ENCODE peak calls at places on chromosome 2, in seven cellular contexts. One of them, this sample, is unnamed.

GRCh38 chr2:102789349-102790085 is 27.7 kb downstream of the TMEM182 start:
- DNase-seq in adrenal gland: no peak
- DNase-seq in K562: no peak
- DNase-seq in A549: no peak
- DNase-seq in colonic mucosa: no peak
- DNase-seq in left ventricle myocardium inferior: no peak
- DNase-seq in CD8-positive, alpha-beta T cell: no peak
- DNase-seq in this sample: no peak

GRCh38 chr2:139550341-139550740 is 770.2 kb upstream of the NXPH2 start:
- DNase-seq in colonic mucosa: no peak
- DNase-seq in adrenal gland: no peak
- DNase-seq in K562: no peak
- DNase-seq in left ventricle myocardium inferior: no peak
- DNase-seq in A549: no peak
- DNase-seq in CD8-positive, alpha-beta T cell: no peak
- DNase-seq in this sample: no peak

GRCh38 chr2:9336534-9337354 is 86.6 kb downstream of the ITGB1BP1 start:
- DNase-seq in adrenal gland: peak; percentile 60
- DNase-seq in K562: peak; percentile 68
- DNase-seq in CD8-positive, alpha-beta T cell: no peak
- DNase-seq in left ventricle myocardium inferior: no peak
- DNase-seq in A549: no peak
- DNase-seq in colonic mucosa: peak; percentile 95
- DNase-seq in this sample: peak; percentile 65

GRCh38 chr2:33190393-33190937 is 243.7 kb downstream of the LTBP1 start:
- DNase-seq in colonic mucosa: no peak
- DNase-seq in left ventricle myocardium inferior: no peak
- DNase-seq in adrenal gland: no peak
- DNase-seq in K562: no peak
- DNase-seq in A549: no peak
- DNase-seq in CD8-positive, alpha-beta T cell: no peak
- DNase-seq in this sample: no peak

GRCh38 chr2:74828534-74828933 is 5.4 kb upstream of the HK2 start:
- DNase-seq in adrenal gland: no peak
- DNase-seq in colonic mucosa: no peak
- DNase-seq in left ventricle myocardium inferior: no peak
- DNase-seq in CD8-positive, alpha-beta T cell: no peak
- DNase-seq in A549: no peak
- DNase-seq in K562: no peak
- DNase-seq in this sample: no peak

GRCh38 chr2:198100323-198100722 is 295.9 kb downstream of the PLCL1 start:
- DNase-seq in adrenal gland: no peak
- DNase-seq in left ventricle myocardium inferior: no peak
- DNase-seq in CD8-positive, alpha-beta T cell: no peak
- DNase-seq in A549: no peak
- DNase-seq in K562: no peak
- DNase-seq in colonic mucosa: no peak
- DNase-seq in this sample: no peak

GRCh38 chr2:225354281-225354774 is 45.2 kb upstream of the NYAP2 start:
- DNase-seq in K562: no peak
- DNase-seq in CD8-positive, alpha-beta T cell: no peak
- DNase-seq in colonic mucosa: no peak
- DNase-seq in adrenal gland: no peak
- DNase-seq in left ventricle myocardium inferior: no peak
- DNase-seq in A549: no peak
- DNase-seq in this sample: no peak

GRCh38 chr2:77228379-77228778 is 293.8 kb downstream of the LRRTM4 start:
- DNase-seq in CD8-positive, alpha-beta T cell: no peak
- DNase-seq in left ventricle myocardium inferior: no peak
- DNase-seq in adrenal gland: peak; percentile 67
- DNase-seq in K562: no peak
- DNase-seq in colonic mucosa: no peak
- DNase-seq in A549: no peak
- DNase-seq in this sample: no peak

GRCh38 chr2:114218368-114218767 is 224.1 kb upstream of the DPP10 start:
- DNase-seq in A549: no peak
- DNase-seq in left ventricle myocardium inferior: no peak
- DNase-seq in CD8-positive, alpha-beta T cell: no peak
- DNase-seq in adrenal gland: no peak
- DNase-seq in colonic mucosa: no peak
- DNase-seq in K562: no peak
- DNase-seq in this sample: no peak

GRCh38 chr2:228827056-228827455 is 444.0 kb downstream of the PID1 start:
- DNase-seq in colonic mucosa: no peak
- DNase-seq in left ventricle myocardium inferior: no peak
- DNase-seq in adrenal gland: no peak
- DNase-seq in K562: no peak
- DNase-seq in CD8-positive, alpha-beta T cell: no peak
- DNase-seq in A549: no peak
- DNase-seq in this sample: no peak

GRCh38 chr2:224078656-224079055 is 39.6 kb upstream of the SERPINE2 start:
- DNase-seq in CD8-positive, alpha-beta T cell: no peak
- DNase-seq in left ventricle myocardium inferior: no peak
- DNase-seq in colonic mucosa: no peak
- DNase-seq in A549: no peak
- DNase-seq in K562: no peak
- DNase-seq in adrenal gland: no peak
- DNase-seq in this sample: no peak

GRCh38 chr2:144890828-144891227 is 370.9 kb upstream of the ZEB2 start:
- DNase-seq in K562: no peak
- DNase-seq in left ventricle myocardium inferior: no peak
- DNase-seq in adrenal gland: no peak
- DNase-seq in colonic mucosa: no peak
- DNase-seq in A549: peak; percentile 2
- DNase-seq in CD8-positive, alpha-beta T cell: no peak
- DNase-seq in this sample: no peak

GRCh38 chr2:42906557-42907380 is 114.4 kb upstream of the HAAO start:
- DNase-seq in K562: peak; percentile 75
- DNase-seq in adrenal gland: peak; percentile 78
- DNase-seq in A549: no peak
- DNase-seq in left ventricle myocardium inferior: peak; percentile 70
- DNase-seq in colonic mucosa: peak; percentile 51
- DNase-seq in CD8-positive, alpha-beta T cell: no peak
- DNase-seq in this sample: no peak

GRCh38 chr2:21047161-21048009 is 3.5 kb upstream of the APOB start:
- DNase-seq in left ventricle myocardium inferior: no peak
- DNase-seq in colonic mucosa: no peak
- DNase-seq in A549: no peak
- DNase-seq in adrenal gland: peak; percentile 68
- DNase-seq in CD8-positive, alpha-beta T cell: no peak
- DNase-seq in K562: no peak
- DNase-seq in this sample: no peak

GRCh38 chr2:134087371-134087921 is 166.4 kb upstream of the MGAT5 start:
- DNase-seq in A549: no peak
- DNase-seq in left ventricle myocardium inferior: no peak
- DNase-seq in K562: no peak
- DNase-seq in CD8-positive, alpha-beta T cell: no peak
- DNase-seq in adrenal gland: no peak
- DNase-seq in colonic mucosa: no peak
- DNase-seq in this sample: no peak

GRCh38 chr2:11009866-11010265 is 98.1 kb downstream of the KCNF1 start:
- DNase-seq in left ventricle myocardium inferior: no peak
- DNase-seq in colonic mucosa: no peak
- DNase-seq in A549: no peak
- DNase-seq in CD8-positive, alpha-beta T cell: no peak
- DNase-seq in adrenal gland: no peak
- DNase-seq in K562: no peak
- DNase-seq in this sample: no peak

GRCh38 chr2:236607471-236608307 is 38.1 kb downstream of the ACKR3 start:
- DNase-seq in K562: peak; percentile 18
- DNase-seq in A549: no peak
- DNase-seq in CD8-positive, alpha-beta T cell: no peak
- DNase-seq in left ventricle myocardium inferior: no peak
- DNase-seq in colonic mucosa: no peak
- DNase-seq in adrenal gland: no peak
- DNase-seq in this sample: no peak

GRCh38 chr2:229346801-229347540 is 75.9 kb upstream of the PID1 start:
- DNase-seq in colonic mucosa: no peak
- DNase-seq in CD8-positive, alpha-beta T cell: no peak
- DNase-seq in K562: no peak
- DNase-seq in A549: no peak
- DNase-seq in left ventricle myocardium inferior: no peak
- DNase-seq in adrenal gland: no peak
- DNase-seq in this sample: no peak

GRCh38 chr2:233100192-233100998 is 40.3 kb downstream of the INPP5D start:
- DNase-seq in CD8-positive, alpha-beta T cell: peak; percentile 83
- DNase-seq in adrenal gland: no peak
- DNase-seq in A549: no peak
- DNase-seq in colonic mucosa: no peak
- DNase-seq in K562: no peak
- DNase-seq in left ventricle myocardium inferior: no peak
- DNase-seq in this sample: no peak

GRCh38 chr2:152693033-152693432 is 24.2 kb downstream of the PRPF40A start:
- DNase-seq in CD8-positive, alpha-beta T cell: no peak
- DNase-seq in left ventricle myocardium inferior: no peak
- DNase-seq in adrenal gland: no peak
- DNase-seq in A549: no peak
- DNase-seq in K562: no peak
- DNase-seq in colonic mucosa: no peak
- DNase-seq in this sample: no peak

GRCh38 chr2:166351319-166351718 is 24.4 kb downstream of the SCN9A start:
- DNase-seq in colonic mucosa: no peak
- DNase-seq in adrenal gland: no peak
- DNase-seq in K562: no peak
- DNase-seq in A549: no peak
- DNase-seq in CD8-positive, alpha-beta T cell: no peak
- DNase-seq in left ventricle myocardium inferior: no peak
- DNase-seq in this sample: no peak

GRCh38 chr2:241984271-241984655 is 114.7 kb downstream of the RTP5 start:
- DNase-seq in adrenal gland: no peak
- DNase-seq in A549: no peak
- DNase-seq in colonic mucosa: no peak
- DNase-seq in CD8-positive, alpha-beta T cell: no peak
- DNase-seq in K562: no peak
- DNase-seq in left ventricle myocardium inferior: no peak
- DNase-seq in this sample: no peak
- TF ChIP-seq CTCF in adrenal gland: no peak
- TF ChIP-seq CTCF in A549: no peak
- TF ChIP-seq CTCF in colonic mucosa: no peak
- TF ChIP-seq CTCF in CD8-positive, alpha-beta T cell: no peak
- TF ChIP-seq CTCF in K562: no peak
- TF ChIP-seq CTCF in left ventricle myocardium inferior: no peak
- TF ChIP-seq CTCF in this sample: no peak

DNA sequence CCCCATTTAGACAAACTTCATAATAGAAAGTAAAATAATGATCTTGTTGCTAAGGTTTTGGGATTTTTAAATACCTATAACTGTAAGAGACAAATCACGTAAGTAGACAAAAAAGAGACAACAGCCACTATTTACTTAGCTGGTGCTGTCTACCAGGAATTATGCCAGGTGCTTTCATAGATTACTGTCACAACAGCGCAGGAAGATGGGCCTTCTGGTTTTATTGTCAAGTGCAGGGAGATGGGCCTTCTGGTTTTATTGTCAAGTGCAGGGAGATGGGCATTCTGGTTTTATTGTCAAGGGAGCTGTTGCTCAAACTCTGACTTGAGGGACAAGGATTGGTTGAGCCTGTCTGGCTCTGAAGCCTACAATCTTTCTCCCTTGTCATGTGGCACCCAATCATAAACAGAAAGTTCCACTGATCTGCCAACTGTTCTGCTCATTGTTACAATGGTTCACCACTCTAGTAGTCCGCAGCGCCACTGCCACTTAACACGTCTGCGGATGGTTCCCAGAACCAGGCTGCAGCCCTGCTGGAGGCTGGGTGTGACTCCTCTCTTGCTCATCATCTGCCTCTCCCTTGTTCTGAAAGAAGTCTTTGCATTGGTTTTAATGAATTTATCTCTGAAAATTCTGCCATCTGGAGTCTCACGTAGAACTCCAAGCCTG is 95.1 kb downstream of the RNF144A start:
- DNase-seq in adrenal gland: peak; percentile 85
- DNase-seq in colonic mucosa: no peak
- DNase-seq in left ventricle myocardium inferior: no peak
- DNase-seq in CD8-positive, alpha-beta T cell: no peak
- DNase-seq in A549: no peak
- DNase-seq in K562: no peak
- DNase-seq in this sample: no peak
- H3K4me1 ChIP-seq in adrenal gland: peaks cover 99% of the 10 kb centered on the region
- H3K4me1 ChIP-seq in colonic mucosa: no peaks in the 10 kb centered on the region
- H3K4me1 ChIP-seq in left ventricle myocardium inferior: peaks cover 100% of the 10 kb centered on the region
- H3K4me1 ChIP-seq in CD8-positive, alpha-beta T cell: no peaks in the 10 kb centered on the region
- H3K4me1 ChIP-seq in A549: no peaks in the 10 kb centered on the region
- H3K4me1 ChIP-seq in K562: peaks cover 20% of the 10 kb centered on the region
- H3K4me1 ChIP-seq in this sample: peaks cover 32% of the 10 kb centered on the region

GRCh38 chr2:98729652-98730051 is 1.3 kb downstream of the MGAT4A start:
- DNase-seq in K562: no peak
- DNase-seq in CD8-positive, alpha-beta T cell: no peak
- DNase-seq in colonic mucosa: no peak
- DNase-seq in A549: no peak
- DNase-seq in adrenal gland: no peak
- DNase-seq in left ventricle myocardium inferior: no peak
- DNase-seq in this sample: no peak

GRCh38 chr2:98731709-98732349 is 897 bp upstream of the MGAT4A start:
- DNase-seq in K562: no peak
- DNase-seq in A549: no peak
- DNase-seq in adrenal gland: no peak
- DNase-seq in CD8-positive, alpha-beta T cell: no peak
- DNase-seq in left ventricle myocardium inferior: no peak
- DNase-seq in colonic mucosa: peak; percentile 74
- DNase-seq in this sample: no peak

GRCh38 chr2:98730053-98730850 is 680 bp downstream of the MGAT4A start:
- DNase-seq in left ventricle myocardium inferior: peak; percentile 31
- DNase-seq in adrenal gland: peak; percentile 80
- DNase-seq in CD8-positive, alpha-beta T cell: peak; percentile 81
- DNase-seq in colonic mucosa: peak; percentile 71
- DNase-seq in A549: no peak
- DNase-seq in K562: no peak
- DNase-seq in this sample: peak; percentile 50

GRCh38 chr2:98732430-98733051 is 1.6 kb upstream of the MGAT4A start:
- DNase-seq in A549: no peak
- DNase-seq in CD8-positive, alpha-beta T cell: no peak
- DNase-seq in left ventricle myocardium inferior: no peak
- DNase-seq in K562: no peak
- DNase-seq in adrenal gland: no peak
- DNase-seq in colonic mucosa: no peak
- DNase-seq in this sample: no peak

GRCh38 chr2:98730851-98731708 is at the start of gene MGAT4A:
- DNase-seq in left ventricle myocardium inferior: peak; percentile 86
- DNase-seq in CD8-positive, alpha-beta T cell: peak; percentile 82
- DNase-seq in colonic mucosa: peak; percentile 83
- DNase-seq in adrenal gland: peak; percentile 88
- DNase-seq in K562: peak; percentile 92
- DNase-seq in A549: peak; percentile 63
- DNase-seq in this sample: peak; percentile 71
- TF ChIP-seq CTCF in left ventricle myocardium inferior: peak; percentile 22
- TF ChIP-seq CTCF in CD8-positive, alpha-beta T cell: no peak
- TF ChIP-seq CTCF in colonic mucosa: no peak
- TF ChIP-seq CTCF in adrenal gland: no peak
- TF ChIP-seq CTCF in K562: peak; percentile 41
- TF ChIP-seq CTCF in A549: no peak
- TF ChIP-seq CTCF in this sample: no peak

GRCh38 chr2:214217599-214217998 is 193.3 kb upstream of the VWC2L start:
- DNase-seq in adrenal gland: no peak
- DNase-seq in K562: no peak
- DNase-seq in colonic mucosa: no peak
- DNase-seq in A549: no peak
- DNase-seq in CD8-positive, alpha-beta T cell: no peak
- DNase-seq in left ventricle myocardium inferior: no peak
- DNase-seq in this sample: no peak

GRCh38 chr2:214220251-214220650 is 190.6 kb upstream of the VWC2L start:
- DNase-seq in colonic mucosa: no peak
- DNase-seq in CD8-positive, alpha-beta T cell: no peak
- DNase-seq in A549: no peak
- DNase-seq in K562: no peak
- DNase-seq in left ventricle myocardium inferior: no peak
- DNase-seq in adrenal gland: no peak
- DNase-seq in this sample: no peak

GRCh38 chr2:214215107-214215506 is 195.7 kb upstream of the VWC2L start:
- DNase-seq in adrenal gland: no peak
- DNase-seq in CD8-positive, alpha-beta T cell: no peak
- DNase-seq in A549: no peak
- DNase-seq in colonic mucosa: no peak
- DNase-seq in left ventricle myocardium inferior: no peak
- DNase-seq in K562: no peak
- DNase-seq in this sample: no peak
- H3K4me1 ChIP-seq in adrenal gland: no peaks in the 10 kb centered on the region
- H3K4me1 ChIP-seq in CD8-positive, alpha-beta T cell: no peaks in the 10 kb centered on the region
- H3K4me1 ChIP-seq in A549: no peaks in the 10 kb centered on the region
- H3K4me1 ChIP-seq in colonic mucosa: no peaks in the 10 kb centered on the region
- H3K4me1 ChIP-seq in left ventricle myocardium inferior: no peaks in the 10 kb centered on the region
- H3K4me1 ChIP-seq in K562: no peaks in the 10 kb centered on the region
- H3K4me1 ChIP-seq in this sample: no peaks in the 10 kb centered on the region